ENCODE peak calls at places on chromosomes 16 and 17, in nine cellular contexts. E, A, B, M, U, T, L, I and Y are unnamed samples.
A peak's percentile ranks its signal among the peaks of the same experiment; 100 is the strongest.

GRCh38 chr16:11093578-11094074 is 149.3 kb downstream of the CLEC16A start:
- DNase-seq in U (no peak), L (no peak), E (no peak), I (no peak), B (no peak), T (no peak), A (no peak), M (peak; percentile 36), Y (no peak)

GRCh38 chr17:77132411-77133086 is 8.2 kb upstream of the SEC14L1 start:
- DNase-seq in U (no peak), E (no peak), T (no peak), A (peak; percentile 28), L (no peak), B (no peak), I (no peak), M (no peak), Y (no peak)

GRCh38 chr17:58615768-58616659 is 75.8 kb downstream of the TEX14 start:
- DNase-seq in T (no peak), B (no peak), L (no peak), A (no peak), M (no peak), E (no peak), U (no peak), I (no peak), Y (no peak)

GRCh38 chr17:70791748-70792443 is 622.6 kb downstream of the KCNJ2 start:
- DNase-seq in I (no peak), E (no peak), A (no peak), L (no peak), T (no peak), M (no peak), U (no peak), B (no peak), Y (no peak)

GRCh38 chr17:55238931-55239297 is 25.8 kb upstream of the HLF start:
- DNase-seq in T (no peak), A (peak; percentile 30), L (no peak), U (no peak), M (no peak), I (no peak), B (no peak), E (no peak), Y (no peak)

GRCh38 chr17:35745749-35746320 is 7.2 kb downstream of the GAS2L2 start:
- DNase-seq in U (no peak), B (no peak), E (no peak), L (no peak), I (no peak), T (no peak), M (no peak), A (no peak), Y (no peak)

GRCh38 chr16:58462997-58463891 is 36.7 kb upstream of the NDRG4 start:
- DNase-seq in E (no peak), M (no peak), T (no peak), I (no peak), L (peak; percentile 78), B (no peak), U (no peak), A (peak; percentile 58), Y (no peak)

GRCh38 chr16:29820730-29821662 is 734 bp downstream of the MVP start:
- DNase-seq in L (no peak), T (peak; percentile 69), M (peak; percentile 91), E (no peak), U (no peak), B (peak; percentile 86), I (peak; percentile 89), A (no peak), Y (peak; percentile 42)

GRCh38 chr16:70720431-70721201 is 34.8 kb upstream of the MTSS2 start:
- DNase-seq in I (no peak), U (no peak), E (no peak), A (no peak), L (no peak), T (no peak), M (no peak), B (no peak), Y (no peak)

GRCh38 chr16:35637683-35638082 is 2178.3 kb downstream of the TP53TG3F start:
- DNase-seq in A (no peak), M (no peak), B (no peak), T (no peak), L (no peak), I (no peak), E (no peak), U (no peak), Y (no peak)
- H3K9me3 ChIP-seq in A (no peaks in the 10 kb centered on the region), M (no peaks in the 10 kb centered on the region), B (peaks cover 49% of the 10 kb centered on the region), T (no peaks in the 10 kb centered on the region), L (peaks cover 94% of the 10 kb centered on the region), I (peaks cover 3% of the 10 kb centered on the region), E (peaks cover 8% of the 10 kb centered on the region), U (peaks cover 2% of the 10 kb centered on the region), Y (peaks cover 4% of the 10 kb centered on the region)

GRCh38 chr16:3311496-3311895 is 6.2 kb downstream of the ZNF75A start:
- DNase-seq in M (no peak), U (no peak), A (no peak), L (no peak), I (no peak), T (no peak), B (no peak), E (no peak), Y (no peak)
- H3K9me3 ChIP-seq in M (peaks cover 96% of the 10 kb centered on the region), U (peaks cover 3% of the 10 kb centered on the region), A (peaks cover under 1% of the 10 kb centered on the region), L (peaks cover 100% of the 10 kb centered on the region), I (peaks cover 14% of the 10 kb centered on the region), T (peaks cover 74% of the 10 kb centered on the region), B (peaks cover 100% of the 10 kb centered on the region), E (peaks cover 49% of the 10 kb centered on the region), Y (peaks cover 41% of the 10 kb centered on the region)

GRCh38 chr17:27310548-27311110 is 16.7 kb downstream of the WSB1 start:
- DNase-seq in A (no peak), M (no peak), T (no peak), L (no peak), I (no peak), B (no peak), U (no peak), E (no peak), Y (no peak)
- H3K9me3 ChIP-seq in A (no peaks in the 10 kb centered on the region), M (no peaks in the 10 kb centered on the region), T (no peaks in the 10 kb centered on the region), L (no peaks in the 10 kb centered on the region), I (no peaks in the 10 kb centered on the region), B (no peaks in the 10 kb centered on the region), U (no peaks in the 10 kb centered on the region), E (no peaks in the 10 kb centered on the region), Y (no peaks in the 10 kb centered on the region)

DNA sequence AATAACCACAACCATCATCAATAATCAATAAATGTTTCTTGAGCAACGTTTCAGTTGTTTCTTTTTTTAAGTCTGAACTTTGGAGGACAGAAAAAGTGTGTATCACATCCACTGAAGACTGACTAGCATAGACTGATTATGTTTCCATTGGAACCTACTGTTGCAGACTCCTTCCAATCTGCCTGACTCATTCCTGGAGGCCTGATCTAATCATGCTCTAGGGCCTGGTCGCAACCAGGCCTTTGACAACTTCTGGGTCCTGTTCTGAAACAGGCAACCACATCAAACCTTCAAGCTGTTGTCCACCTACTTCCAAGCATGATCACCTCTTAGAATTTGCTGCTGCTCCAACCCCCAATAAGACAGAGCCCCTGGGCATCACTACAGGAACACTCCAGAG is 109.2 kb upstream of the NUDT7 start:
- DNase-seq in I (no peak), T (no peak), B (no peak), E (no peak), A (no peak), L (no peak), U (no peak), M (no peak), Y (no peak)
- H3K9me3 ChIP-seq in I (no peaks in the 10 kb centered on the region), T (no peaks in the 10 kb centered on the region), B (no peaks in the 10 kb centered on the region), E (no peaks in the 10 kb centered on the region), A (no peaks in the 10 kb centered on the region), L (no peaks in the 10 kb centered on the region), U (no peaks in the 10 kb centered on the region), M (no peaks in the 10 kb centered on the region), Y (no peaks in the 10 kb centered on the region)

DNA sequence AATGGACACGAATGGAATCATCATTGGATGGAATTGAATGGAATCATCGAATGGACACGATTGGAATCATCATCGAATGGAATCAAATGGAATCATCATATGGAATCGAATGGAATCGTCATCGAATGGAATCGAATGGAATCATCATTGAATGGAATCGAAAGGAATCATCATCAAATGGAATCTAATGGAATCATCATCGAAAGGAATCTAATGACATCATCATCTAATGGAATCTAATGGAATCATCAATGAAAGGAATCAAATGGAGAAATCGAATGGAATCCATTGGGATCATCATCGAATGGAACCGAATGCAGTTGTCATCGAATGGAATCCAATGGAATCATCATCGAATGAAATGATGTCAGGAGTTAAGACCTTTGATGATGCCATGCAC is 154.9 kb downstream of the SHCBP1 start:
- DNase-seq in T (no peak), I (no peak), U (no peak), E (no peak), B (no peak), M (no peak), A (no peak), L (no peak), Y (no peak)
- H3K9me3 ChIP-seq in T (no peaks in the 10 kb centered on the region), I (no peaks in the 10 kb centered on the region), U (peaks cover 6% of the 10 kb centered on the region), E (peaks cover 3% of the 10 kb centered on the region), B (peaks cover 47% of the 10 kb centered on the region), M (peaks cover 1% of the 10 kb centered on the region), A (no peaks in the 10 kb centered on the region), L (peaks cover 75% of the 10 kb centered on the region), Y (peaks cover 7% of the 10 kb centered on the region)

DNA sequence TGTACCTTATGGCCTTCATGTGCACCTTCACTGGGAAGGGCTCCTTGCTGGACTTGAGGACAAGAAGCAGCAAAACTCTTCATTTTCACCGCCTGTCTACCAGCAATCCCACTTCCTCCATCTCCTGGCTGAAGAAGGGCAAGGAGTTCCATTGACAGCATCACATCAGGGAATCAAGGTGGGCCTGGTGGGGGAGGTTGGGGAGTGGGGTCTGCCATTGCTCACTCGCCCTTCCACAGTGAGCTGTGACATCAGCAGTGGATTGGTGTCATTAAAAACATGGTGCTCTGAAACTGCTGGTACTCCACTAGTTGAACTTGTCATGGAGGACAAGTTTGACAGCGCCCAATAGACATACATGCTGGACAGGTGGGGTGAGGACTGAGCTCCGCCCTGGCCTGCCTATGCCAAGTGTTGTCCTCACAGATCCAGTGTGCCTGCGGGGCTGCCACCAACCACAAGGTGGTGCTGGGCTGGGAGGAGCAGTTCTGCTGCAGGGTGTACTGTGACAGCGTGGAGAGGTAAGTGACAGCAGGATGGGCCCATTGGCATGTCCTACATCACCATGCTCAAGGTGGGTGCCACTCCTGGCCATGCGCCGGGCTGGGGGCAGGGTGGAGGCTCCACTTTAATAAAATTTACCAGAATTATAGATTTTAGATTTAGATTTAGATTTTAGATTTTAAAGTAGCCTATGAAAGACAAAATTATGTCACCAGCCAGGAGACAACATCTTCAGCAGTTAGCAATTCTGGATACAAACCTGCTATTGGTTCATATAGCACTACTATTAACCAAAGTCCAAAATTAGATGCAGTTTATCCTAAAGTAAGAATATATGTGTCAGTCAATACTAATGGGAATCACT is 1729.1 kb downstream of the TP53TG3F start:
- DNase-seq in A (no peak), M (no peak), L (peak; percentile 47), T (no peak), B (no peak), E (no peak), I (no peak), U (no peak), Y (no peak)
- H3K9me3 ChIP-seq in A (no peaks in the 10 kb centered on the region), M (no peaks in the 10 kb centered on the region), L (peaks cover 82% of the 10 kb centered on the region), T (no peaks in the 10 kb centered on the region), B (peaks cover 50% of the 10 kb centered on the region), E (peaks cover 4% of the 10 kb centered on the region), I (no peaks in the 10 kb centered on the region), U (peaks cover 4% of the 10 kb centered on the region), Y (no peaks in the 10 kb centered on the region)

DNA sequence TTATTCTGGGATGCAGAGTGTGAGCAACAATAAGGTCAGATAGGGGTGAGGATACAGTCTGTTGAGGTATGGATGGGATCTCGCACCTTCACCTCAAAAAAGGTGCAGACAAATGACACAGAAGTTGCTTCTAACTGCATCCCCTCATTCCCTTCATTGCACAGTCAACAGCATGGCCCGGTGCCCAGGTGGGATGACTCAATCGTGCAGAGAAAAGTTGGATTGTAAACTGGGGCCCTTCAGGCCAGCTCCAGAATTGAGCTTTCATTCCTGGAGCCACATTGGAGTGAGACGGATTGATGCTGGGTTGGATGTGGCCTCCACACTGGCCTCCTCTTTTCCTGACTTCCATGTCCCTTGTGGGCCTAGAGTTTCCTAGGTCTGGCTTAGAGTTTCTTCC is 977.4 kb downstream of the KCNJ18 start:
- DNase-seq in B (no peak), E (no peak), U (no peak), A (no peak), L (no peak), I (no peak), M (no peak), T (no peak), Y (no peak)
- H3K9me3 ChIP-seq in B (peaks cover 27% of the 10 kb centered on the region), E (no peaks in the 10 kb centered on the region), U (peaks cover 2% of the 10 kb centered on the region), A (no peaks in the 10 kb centered on the region), L (peaks cover 88% of the 10 kb centered on the region), I (no peaks in the 10 kb centered on the region), M (no peaks in the 10 kb centered on the region), T (no peaks in the 10 kb centered on the region), Y (no peaks in the 10 kb centered on the region)